ENCODE peak calls at places on chromosome 6, in ten cellular contexts. One of them, this sample, is unnamed.

GRCh38 chr6:41917528-41917927 is 3.4 kb downstream of the MED20 start:
- DNase-seq in GM23338: no peak
- DNase-seq in H54: peak
- DNase-seq in uterus: no peak
- DNase-seq in effector memory CD8-positive, alpha-beta T cell: no peak
- DNase-seq in HCT116: peak
- DNase-seq in NCI-H1694: no peak
- DNase-seq in CD8-positive, alpha-beta T cell: no peak
- DNase-seq in smooth muscle cell of the brain vasculature: no peak
- DNase-seq in IMR-90: peak
- DNase-seq in this sample: no peak

GRCh38 chr6:42260424-42260888 is 42.8 kb upstream of the MRPS10 start:
- DNase-seq in IMR-90: no peak
- DNase-seq in NCI-H1694: peak
- DNase-seq in GM23338: peak
- DNase-seq in HCT116: peak
- DNase-seq in CD8-positive, alpha-beta T cell: no peak
- DNase-seq in H54: peak
- DNase-seq in uterus: peak
- DNase-seq in smooth muscle cell of the brain vasculature: no peak
- DNase-seq in effector memory CD8-positive, alpha-beta T cell: no peak
- DNase-seq in this sample: peak

GRCh38 chr6:28940294-28940858 is 16.6 kb upstream of the TRIM27 start:
- DNase-seq in smooth muscle cell of the brain vasculature: no peak
- DNase-seq in HCT116: no peak
- DNase-seq in NCI-H1694: peak
- DNase-seq in uterus: peak
- DNase-seq in GM23338: peak
- DNase-seq in H54: no peak
- DNase-seq in IMR-90: no peak
- DNase-seq in CD8-positive, alpha-beta T cell: no peak
- DNase-seq in effector memory CD8-positive, alpha-beta T cell: no peak
- DNase-seq in this sample: no peak

GRCh38 chr6:105769197-105769596 is 316.9 kb upstream of the PRDM1 start:
- DNase-seq in HCT116: no peak
- DNase-seq in H54: no peak
- DNase-seq in uterus: no peak
- DNase-seq in GM23338: no peak
- DNase-seq in CD8-positive, alpha-beta T cell: no peak
- DNase-seq in smooth muscle cell of the brain vasculature: no peak
- DNase-seq in NCI-H1694: no peak
- DNase-seq in IMR-90: no peak
- DNase-seq in effector memory CD8-positive, alpha-beta T cell: no peak
- DNase-seq in this sample: no peak

GRCh38 chr6:165876568-165876967 is 213.5 kb upstream of the PDE10A start:
- DNase-seq in NCI-H1694: no peak
- DNase-seq in uterus: peak
- DNase-seq in smooth muscle cell of the brain vasculature: no peak
- DNase-seq in IMR-90: peak
- DNase-seq in GM23338: no peak
- DNase-seq in H54: no peak
- DNase-seq in CD8-positive, alpha-beta T cell: no peak
- DNase-seq in HCT116: no peak
- DNase-seq in effector memory CD8-positive, alpha-beta T cell: no peak
- DNase-seq in this sample: peak

GRCh38 chr6:158760618-158761250 is 58.4 kb downstream of the EZR start:
- DNase-seq in H54: no peak
- DNase-seq in IMR-90: no peak
- DNase-seq in effector memory CD8-positive, alpha-beta T cell: no peak
- DNase-seq in GM23338: no peak
- DNase-seq in HCT116: no peak
- DNase-seq in uterus: no peak
- DNase-seq in smooth muscle cell of the brain vasculature: no peak
- DNase-seq in NCI-H1694: no peak
- DNase-seq in CD8-positive, alpha-beta T cell: no peak
- DNase-seq in this sample: no peak

GRCh38 chr6:14665827-14666724 is 548.5 kb downstream of the CD83 start:
- DNase-seq in smooth muscle cell of the brain vasculature: peak
- DNase-seq in GM23338: no peak
- DNase-seq in effector memory CD8-positive, alpha-beta T cell: no peak
- DNase-seq in IMR-90: peak
- DNase-seq in NCI-H1694: no peak
- DNase-seq in HCT116: no peak
- DNase-seq in CD8-positive, alpha-beta T cell: no peak
- DNase-seq in uterus: no peak
- DNase-seq in H54: peak
- DNase-seq in this sample: no peak

GRCh38 chr6:56714982-56715456 is 72.3 kb upstream of the DST start:
- DNase-seq in IMR-90: peak
- DNase-seq in uterus: no peak
- DNase-seq in NCI-H1694: no peak
- DNase-seq in CD8-positive, alpha-beta T cell: no peak
- DNase-seq in GM23338: no peak
- DNase-seq in H54: peak
- DNase-seq in effector memory CD8-positive, alpha-beta T cell: no peak
- DNase-seq in smooth muscle cell of the brain vasculature: no peak
- DNase-seq in HCT116: peak
- DNase-seq in this sample: no peak

GRCh38 chr6:31420546-31420945 is 17.2 kb downstream of the MICA start:
- DNase-seq in HCT116: no peak
- DNase-seq in uterus: no peak
- DNase-seq in H54: no peak
- DNase-seq in effector memory CD8-positive, alpha-beta T cell: no peak
- DNase-seq in IMR-90: no peak
- DNase-seq in smooth muscle cell of the brain vasculature: no peak
- DNase-seq in CD8-positive, alpha-beta T cell: no peak
- DNase-seq in GM23338: no peak
- DNase-seq in NCI-H1694: no peak
- DNase-seq in this sample: no peak

GRCh38 chr6:130720076-130720475 is 107.1 kb upstream of the SMLR1 start:
- DNase-seq in IMR-90: no peak
- DNase-seq in CD8-positive, alpha-beta T cell: no peak
- DNase-seq in uterus: no peak
- DNase-seq in GM23338: no peak
- DNase-seq in HCT116: no peak
- DNase-seq in smooth muscle cell of the brain vasculature: no peak
- DNase-seq in H54: no peak
- DNase-seq in effector memory CD8-positive, alpha-beta T cell: no peak
- DNase-seq in NCI-H1694: no peak
- DNase-seq in this sample: no peak

GRCh38 chr6:12423852-12424251 is 133.7 kb downstream of the EDN1 start:
- DNase-seq in GM23338: no peak
- DNase-seq in NCI-H1694: no peak
- DNase-seq in effector memory CD8-positive, alpha-beta T cell: no peak
- DNase-seq in HCT116: no peak
- DNase-seq in uterus: no peak
- DNase-seq in smooth muscle cell of the brain vasculature: no peak
- DNase-seq in IMR-90: no peak
- DNase-seq in CD8-positive, alpha-beta T cell: no peak
- DNase-seq in H54: no peak
- DNase-seq in this sample: no peak

GRCh38 chr6:130622142-130622541 is 205.1 kb upstream of the SMLR1 start:
- DNase-seq in HCT116: no peak
- DNase-seq in effector memory CD8-positive, alpha-beta T cell: no peak
- DNase-seq in smooth muscle cell of the brain vasculature: no peak
- DNase-seq in IMR-90: peak
- DNase-seq in H54: no peak
- DNase-seq in uterus: no peak
- DNase-seq in CD8-positive, alpha-beta T cell: no peak
- DNase-seq in GM23338: no peak
- DNase-seq in NCI-H1694: no peak
- DNase-seq in this sample: no peak

GRCh38 chr6:75204222-75204958 is 1.5 kb downstream of the COL12A1 start:
- DNase-seq in HCT116: peak
- DNase-seq in effector memory CD8-positive, alpha-beta T cell: no peak
- DNase-seq in GM23338: peak
- DNase-seq in CD8-positive, alpha-beta T cell: no peak
- DNase-seq in NCI-H1694: peak
- DNase-seq in IMR-90: peak
- DNase-seq in smooth muscle cell of the brain vasculature: peak
- DNase-seq in uterus: peak
- DNase-seq in H54: peak
- DNase-seq in this sample: peak

GRCh38 chr6:119280586-119281163 is 68.9 kb downstream of the MAN1A1 start:
- DNase-seq in smooth muscle cell of the brain vasculature: no peak
- DNase-seq in IMR-90: no peak
- DNase-seq in H54: no peak
- DNase-seq in effector memory CD8-positive, alpha-beta T cell: no peak
- DNase-seq in CD8-positive, alpha-beta T cell: no peak
- DNase-seq in GM23338: no peak
- DNase-seq in NCI-H1694: no peak
- DNase-seq in uterus: no peak
- DNase-seq in HCT116: no peak
- DNase-seq in this sample: no peak

GRCh38 chr6:13303668-13304017 is 24.7 kb downstream of the TBC1D7 start:
- DNase-seq in uterus: peak
- DNase-seq in HCT116: no peak
- DNase-seq in IMR-90: peak
- DNase-seq in smooth muscle cell of the brain vasculature: peak
- DNase-seq in NCI-H1694: no peak
- DNase-seq in effector memory CD8-positive, alpha-beta T cell: peak
- DNase-seq in GM23338: no peak
- DNase-seq in H54: no peak
- DNase-seq in CD8-positive, alpha-beta T cell: no peak
- DNase-seq in this sample: no peak

GRCh38 chr6:161068296-161068695 is 76.7 kb downstream of the MAP3K4 start:
- DNase-seq in NCI-H1694: no peak
- DNase-seq in HCT116: no peak
- DNase-seq in CD8-positive, alpha-beta T cell: no peak
- DNase-seq in GM23338: no peak
- DNase-seq in H54: no peak
- DNase-seq in smooth muscle cell of the brain vasculature: no peak
- DNase-seq in effector memory CD8-positive, alpha-beta T cell: no peak
- DNase-seq in uterus: no peak
- DNase-seq in IMR-90: no peak
- DNase-seq in this sample: no peak

GRCh38 chr6:112016335-112016734 is 37.6 kb upstream of the CCN6 start:
- DNase-seq in effector memory CD8-positive, alpha-beta T cell: no peak
- DNase-seq in IMR-90: peak
- DNase-seq in GM23338: no peak
- DNase-seq in HCT116: no peak
- DNase-seq in smooth muscle cell of the brain vasculature: no peak
- DNase-seq in CD8-positive, alpha-beta T cell: no peak
- DNase-seq in NCI-H1694: no peak
- DNase-seq in uterus: peak
- DNase-seq in H54: no peak
- DNase-seq in this sample: no peak

GRCh38 chr6:53916804-53917463 is 122.1 kb downstream of the LRRC1 start:
- DNase-seq in CD8-positive, alpha-beta T cell: no peak
- DNase-seq in uterus: no peak
- DNase-seq in NCI-H1694: no peak
- DNase-seq in IMR-90: no peak
- DNase-seq in HCT116: no peak
- DNase-seq in H54: no peak
- DNase-seq in GM23338: no peak
- DNase-seq in smooth muscle cell of the brain vasculature: no peak
- DNase-seq in effector memory CD8-positive, alpha-beta T cell: no peak
- DNase-seq in this sample: no peak

GRCh38 chr6:39791850-39792500 is at the start of gene DAAM2:
- DNase-seq in GM23338: peak
- DNase-seq in NCI-H1694: no peak
- DNase-seq in IMR-90: peak
- DNase-seq in effector memory CD8-positive, alpha-beta T cell: no peak
- DNase-seq in smooth muscle cell of the brain vasculature: no peak
- DNase-seq in uterus: peak
- DNase-seq in CD8-positive, alpha-beta T cell: no peak
- DNase-seq in HCT116: no peak
- DNase-seq in H54: no peak
- DNase-seq in this sample: peak

GRCh38 chr6:80594461-80594860 is 488.0 kb downstream of the BCKDHB start:
- DNase-seq in uterus: no peak
- DNase-seq in smooth muscle cell of the brain vasculature: no peak
- DNase-seq in CD8-positive, alpha-beta T cell: no peak
- DNase-seq in NCI-H1694: no peak
- DNase-seq in GM23338: no peak
- DNase-seq in H54: no peak
- DNase-seq in effector memory CD8-positive, alpha-beta T cell: no peak
- DNase-seq in IMR-90: peak
- DNase-seq in HCT116: no peak
- DNase-seq in this sample: no peak

GRCh38 chr6:16676376-16676775 is 84.9 kb downstream of the ATXN1 start:
- DNase-seq in NCI-H1694: no peak
- DNase-seq in uterus: no peak
- DNase-seq in H54: no peak
- DNase-seq in CD8-positive, alpha-beta T cell: no peak
- DNase-seq in GM23338: no peak
- DNase-seq in smooth muscle cell of the brain vasculature: no peak
- DNase-seq in effector memory CD8-positive, alpha-beta T cell: no peak
- DNase-seq in HCT116: no peak
- DNase-seq in IMR-90: no peak
- DNase-seq in this sample: no peak

GRCh38 chr6:106300944-106301343 is 24.6 kb downstream of the ATG5 start:
- DNase-seq in uterus: no peak
- DNase-seq in smooth muscle cell of the brain vasculature: no peak
- DNase-seq in CD8-positive, alpha-beta T cell: no peak
- DNase-seq in H54: no peak
- DNase-seq in GM23338: peak
- DNase-seq in effector memory CD8-positive, alpha-beta T cell: no peak
- DNase-seq in HCT116: no peak
- DNase-seq in NCI-H1694: peak
- DNase-seq in IMR-90: peak
- DNase-seq in this sample: no peak